ENCODE peak calls at places on chromosomes 1 and 21, in five cellular contexts. L is ovary, N is T-helper 2 cell, P is lower lobe of right lung, S is body of pancreas. H is an unnamed sample.

GRCh38 chr21:40846566-40847411 is at the start of gene DSCAM:
- DNase-seq in L (no peak), N (no peak), P (no peak), S (no peak), H (no peak)

GRCh38 chr1:152906023-152906565 is 2.3 kb upstream of the IVL start:
- DNase-seq in L (no peak), N (no peak), P (no peak), S (peak; percentile 20), H (peak; percentile 84)

GRCh38 chr1:963746-964525 is 2.3 kb upstream of the PLEKHN1 start:
- DNase-seq in L (no peak), N (no peak), P (no peak), S (no peak), H (no peak)

GRCh38 chr1:46102769-46103476 is 29.5 kb downstream of the PIK3R3 start:
- DNase-seq in L (no peak), N (no peak), P (no peak), S (no peak), H (no peak)

GRCh38 chr1:39898146-39898545 is 3.6 kb downstream of the MYCL start:
- DNase-seq in L (no peak), N (no peak), P (no peak), S (no peak), H (no peak)

GRCh38 chr1:240462766-240463410 is 149.1 kb downstream of the GREM2 start:
- DNase-seq in L (no peak), N (no peak), P (no peak), S (no peak), H (no peak)

GRCh38 chr21:37509802-37510393 is 143.3 kb downstream of the DYRK1A start:
- DNase-seq in L (no peak), N (no peak), P (no peak), S (no peak), H (no peak)

GRCh38 chr1:37177230-37177864 is 143.0 kb upstream of the GRIK3 start:
- DNase-seq in L (no peak), N (no peak), P (peak; percentile 53), S (peak; percentile 14), H (no peak)

GRCh38 chr1:26913754-26914619 is at the start of gene NR0B2:
- DNase-seq in L (no peak), N (no peak), P (peak; percentile 89), S (peak; percentile 99), H (no peak)

GRCh38 chr1:44472614-44473262 is 67.7 kb downstream of the RNF220 start:
- DNase-seq in L (no peak), N (no peak), P (no peak), S (no peak), H (no peak)

GRCh38 chr1:75539230-75540116 is 71.4 kb downstream of the SLC44A5 start:
- DNase-seq in L (no peak), N (no peak), P (no peak), S (peak; percentile 48), H (no peak)

GRCh38 chr1:225670806-225671733 is 18.1 kb upstream of the ENAH start:
- DNase-seq in L (no peak), N (no peak), P (no peak), S (no peak), H (no peak)

GRCh38 chr21:39720126-39720778 is 24.7 kb upstream of the IGSF5 start:
- DNase-seq in L (no peak), N (no peak), P (no peak), S (no peak), H (no peak)

GRCh38 chr1:47436304-47436978 is 1.4 kb upstream of the FOXD2 start:
- DNase-seq in L (peak; percentile 65), N (peak; percentile 64), P (peak; percentile 83), S (peak; percentile 70), H (no peak)

GRCh38 chr1:156337052-156337887 is 822 bp downstream of the CCT3 start:
- DNase-seq in L (no peak), N (peak; percentile 8), P (no peak), S (no peak), H (no peak)

GRCh38 chr1:158931055-158931737 is at the start of gene PYHIN1:
- DNase-seq in L (no peak), N (peak; percentile 10), P (no peak), S (peak; percentile 8), H (no peak)

GRCh38 chr1:108817016-108817415 is 39.9 kb downstream of the AKNAD1 start:
- DNase-seq in L (peak; percentile 51), N (no peak), P (no peak), S (peak; percentile 26), H (no peak)

GRCh38 chr21:23438081-23438480 is 2169.2 kb downstream of the MRPL39 start:
- DNase-seq in L (no peak), N (no peak), P (no peak), S (no peak), H (no peak)